ENCODE peak calls at places on chromosomes 16 and 17, in nine cellular contexts. T, A, I, V, Y, R, S, J and B are unnamed samples.

GRCh38 chr17:82225368-82226029 is 3.3 kb upstream of the SLC16A3 start:
- DNase-seq in T (no peak), A (no peak), I (no peak), V (no peak), Y (no peak), R (no peak), S (no peak), J (no peak), B (peak; percentile 2)

GRCh38 chr16:31873556-31874353 is at the start of gene ZNF267:
- DNase-seq in T (peak; percentile 88), A (peak; percentile 87), I (peak; percentile 92), V (peak; percentile 88), Y (peak; percentile 96), R (peak; percentile 85), S (peak; percentile 93), J (peak; percentile 97), B (peak; percentile 91)

GRCh38 chr17:74426551-74427047 is 5.3 kb upstream of the GPRC5C start:
- DNase-seq in T (peak; percentile 43), A (no peak), I (no peak), V (no peak), Y (no peak), R (no peak), S (no peak), J (no peak), B (no peak)

GRCh38 chr16:81737885-81738536 is 41.1 kb upstream of the PLCG2 start:
- DNase-seq in T (peak; percentile 68), A (peak; percentile 35), I (peak; percentile 78), V (peak; percentile 87), Y (peak; percentile 96), R (peak; percentile 72), S (peak; percentile 78), J (peak; percentile 94), B (peak; percentile 86)

GRCh38 chr16:70572050-70572925 is 48.7 kb downstream of the SF3B3 start:
- DNase-seq in T (no peak), A (no peak), I (no peak), V (no peak), Y (no peak), R (no peak), S (no peak), J (peak; percentile 6), B (no peak)

GRCh38 chr17:39194089-39194984 is 3.1 kb downstream of the CACNB1 start:
- DNase-seq in T (no peak), A (peak; percentile 57), I (no peak), V (no peak), Y (no peak), R (no peak), S (no peak), J (peak; percentile 84), B (no peak)

GRCh38 chr16:69892378-69892777 is 58.8 kb upstream of the CLEC18A start:
- DNase-seq in T (no peak), A (no peak), I (no peak), V (no peak), Y (no peak), R (no peak), S (no peak), J (no peak), B (no peak)

GRCh38 chr16:66603537-66604375 is 748 bp upstream of the CMTM3 start:
- DNase-seq in T (peak; percentile 62), A (peak; percentile 95), I (peak; percentile 55), V (peak; percentile 61), Y (no peak), R (peak; percentile 32), S (peak; percentile 71), J (no peak), B (peak; percentile 65)

GRCh38 chr17:78390241-78391050 is 12.0 kb downstream of the PGS1 start:
- DNase-seq in T (peak; percentile 92), A (no peak), I (no peak), V (no peak), Y (peak; percentile 36), R (no peak), S (no peak), J (no peak), B (no peak)

GRCh38 chr17:76272541-76273434 is 7.6 kb downstream of the UBALD2 start:
- DNase-seq in T (no peak), A (no peak), I (no peak), V (peak; percentile 77), Y (no peak), R (no peak), S (no peak), J (no peak), B (peak; percentile 82)

GRCh38 chr17:36741019-36741902 is 139.9 kb downstream of the MRM1 start:
- DNase-seq in T (no peak), A (no peak), I (no peak), V (no peak), Y (no peak), R (no peak), S (no peak), J (no peak), B (no peak)

GRCh38 chr16:64083428-64084129 is 1038.3 kb downstream of the CDH11 start:
- DNase-seq in T (no peak), A (no peak), I (no peak), V (no peak), Y (no peak), R (no peak), S (no peak), J (no peak), B (no peak)

GRCh38 chr16:57732011-57732410 is 3.6 kb upstream of the KATNB1 start:
- DNase-seq in T (no peak), A (peak; percentile 41), I (no peak), V (no peak), Y (peak; percentile 61), R (no peak), S (no peak), J (no peak), B (no peak)

GRCh38 chr17:76940293-76940692 is 72.1 kb downstream of the MGAT5B start:
- DNase-seq in T (no peak), A (no peak), I (no peak), V (no peak), Y (no peak), R (no peak), S (no peak), J (no peak), B (no peak)

GRCh38 chr16:56964243-56965148 is 2.7 kb downstream of the CETP start:
- DNase-seq in T (peak; percentile 72), A (peak; percentile 84), I (peak; percentile 93), V (peak; percentile 90), Y (peak; percentile 59), R (peak; percentile 88), S (peak; percentile 1), J (peak; percentile 96), B (peak; percentile 99)

GRCh38 chr16:72783716-72784320 is 264.1 kb downstream of the ZFHX3 start:
- DNase-seq in T (no peak), A (no peak), I (no peak), V (no peak), Y (no peak), R (no peak), S (no peak), J (no peak), B (no peak)

GRCh38 chr17:6259899-6260298 is 175.0 kb downstream of the AIPL1 start:
- DNase-seq in T (no peak), A (no peak), I (no peak), V (no peak), Y (no peak), R (no peak), S (no peak), J (no peak), B (no peak)

GRCh38 chr17:27315322-27315721 is 21.4 kb downstream of the WSB1 start:
- DNase-seq in T (peak; percentile 41), A (no peak), I (no peak), V (no peak), Y (peak; percentile 28), R (no peak), S (no peak), J (peak; percentile 87), B (no peak)

GRCh38 chr16:34054137-34054536 is 594.7 kb downstream of the TP53TG3F start:
- DNase-seq in T (no peak), A (no peak), I (no peak), V (no peak), Y (no peak), R (no peak), S (no peak), J (no peak), B (no peak)

GRCh38 chr16:57592591-57593003 is 35.8 kb upstream of the ADGRG1 start:
- DNase-seq in T (no peak), A (peak; percentile 35), I (peak; percentile 24), V (no peak), Y (no peak), R (peak; percentile 35), S (no peak), J (no peak), B (peak; percentile 77)